ENCODE peak calls at places on chromosome 21, in six cellular contexts. G is left ventricle myocardium inferior; C is foreskin keratinocyte; U is body of pancreas; S is CD8-positive, alpha-beta T cell; B is tibial artery. V is an unnamed sample.

GRCh38 chr21:32423320-32423719 is 10.8 kb downstream of the EVA1C start:
- DNase-seq in G (no peak), C (peak; percentile 87), U (no peak), S (no peak), B (no peak), V (peak; percentile 41)

GRCh38 chr21:43984905-43985689 is 27.0 kb upstream of the TRAPPC10 start:
- DNase-seq in G (no peak), C (no peak), U (no peak), S (no peak), B (no peak), V (no peak)

GRCh38 chr21:44762221-44763049 is 39.2 kb downstream of the UBE2G2 start:
- DNase-seq in G (no peak), C (no peak), U (no peak), S (no peak), B (no peak), V (no peak)

GRCh38 chr21:44932366-44933181 is 7.3 kb upstream of the SLX9 start:
- DNase-seq in G (peak; percentile 58), C (no peak), U (peak; percentile 33), S (peak; percentile 72), B (no peak), V (no peak)

GRCh38 chr21:27756191-27756590 is 789.3 kb upstream of the ADAMTS5 start:
- DNase-seq in G (no peak), C (peak; percentile 54), U (no peak), S (no peak), B (no peak), V (peak; percentile 6)

GRCh38 chr21:32474179-32475059 is 61.9 kb downstream of the EVA1C start:
- DNase-seq in G (no peak), C (no peak), U (no peak), S (no peak), B (no peak), V (no peak)

GRCh38 chr21:41250519-41250918 is 66.1 kb upstream of the FAM3B start:
- DNase-seq in G (no peak), C (peak; percentile 42), U (peak; percentile 64), S (no peak), B (peak; percentile 66), V (no peak)

GRCh38 chr21:31526040-31526439 is 133.5 kb upstream of the SOD1 start:
- DNase-seq in G (no peak), C (peak; percentile 36), U (no peak), S (no peak), B (no peak), V (no peak)

GRCh38 chr21:29135481-29135880 is 5.0 kb downstream of the MAP3K7CL start:
- DNase-seq in G (no peak), C (no peak), U (no peak), S (no peak), B (no peak), V (no peak)

GRCh38 chr21:28900481-28900880 is 92.2 kb downstream of the LTN1 start:
- DNase-seq in G (no peak), C (no peak), U (no peak), S (no peak), B (no peak), V (no peak)

GRCh38 chr21:27581168-27581567 is 614.3 kb upstream of the ADAMTS5 start:
- DNase-seq in G (no peak), C (peak; percentile 97), U (no peak), S (no peak), B (no peak), V (peak; percentile 87)

GRCh38 chr21:43585924-43586411 is 73.3 kb downstream of the HSF2BP start:
- DNase-seq in G (no peak), C (peak; percentile 100), U (peak; percentile 89), S (no peak), B (peak; percentile 86), V (peak; percentile 98)

GRCh38 chr21:17295997-17296396 is 216.8 kb upstream of the CXADR start:
- DNase-seq in G (no peak), C (no peak), U (no peak), S (no peak), B (no peak), V (no peak)

GRCh38 chr21:18384771-18385170 is 18.8 kb downstream of the TMPRSS15 start:
- DNase-seq in G (no peak), C (peak; percentile 22), U (no peak), S (no peak), B (no peak), V (no peak)

GRCh38 chr21:29360799-29361765 is 62.4 kb downstream of the BACH1 start:
- DNase-seq in G (no peak), C (no peak), U (peak; percentile 56), S (no peak), B (no peak), V (no peak)

GRCh38 chr21:44800103-44800502 is 1.5 kb downstream of the UBE2G2 start:
- DNase-seq in G (no peak), C (peak; percentile 33), U (no peak), S (no peak), B (no peak), V (no peak)

GRCh38 chr21:16330340-16331319 is 600.8 kb downstream of the USP25 start:
- DNase-seq in G (no peak), C (peak; percentile 58), U (peak; percentile 56), S (no peak), B (peak; percentile 34), V (no peak)

GRCh38 chr21:16124397-16125130 is 394.8 kb downstream of the USP25 start:
- DNase-seq in G (no peak), C (peak; percentile 93), U (no peak), S (no peak), B (no peak), V (peak; percentile 81)

GRCh38 chr21:27631471-27631870 is 664.6 kb upstream of the ADAMTS5 start:
- DNase-seq in G (no peak), C (no peak), U (no peak), S (no peak), B (no peak), V (no peak)

GRCh38 chr21:44758781-44759627 is 42.6 kb downstream of the UBE2G2 start:
- DNase-seq in G (no peak), C (no peak), U (no peak), S (no peak), B (peak; percentile 10), V (no peak)

GRCh38 chr21:44867999-44868700 is 5.3 kb downstream of the PTTG1IP start:
- DNase-seq in G (no peak), C (no peak), U (no peak), S (peak; percentile 69), B (no peak), V (no peak)

GRCh38 chr21:31282095-31282709 is 61.9 kb downstream of the TIAM1 start:
- DNase-seq in G (peak; percentile 17), C (peak; percentile 76), U (peak; percentile 20), S (no peak), B (no peak), V (no peak)

GRCh38 chr21:43882952-43883492 is 18.0 kb downstream of the AGPAT3 start:
- DNase-seq in G (no peak), C (no peak), U (no peak), S (no peak), B (no peak), V (no peak)

GRCh38 chr21:27382404-27382803 is 415.5 kb upstream of the ADAMTS5 start:
- DNase-seq in G (no peak), C (no peak), U (no peak), S (no peak), B (no peak), V (no peak)

GRCh38 chr21:43938751-43939442 is 73.2 kb upstream of the TRAPPC10 start:
- DNase-seq in G (peak; percentile 84), C (peak; percentile 38), U (peak; percentile 85), S (peak; percentile 90), B (peak; percentile 69), V (no peak)

GRCh38 chr21:29232601-29233541 is 65.9 kb upstream of the BACH1 start:
- DNase-seq in G (no peak), C (peak; percentile 83), U (no peak), S (no peak), B (no peak), V (no peak)

GRCh38 chr21:21688877-21689276 is 690.7 kb downstream of the NCAM2 start:
- DNase-seq in G (no peak), C (no peak), U (no peak), S (no peak), B (no peak), V (no peak)

GRCh38 chr21:30710499-30710898 is 8.1 kb downstream of the KRTAP21-3 start:
- DNase-seq in G (no peak), C (peak; percentile 99), U (no peak), S (no peak), B (no peak), V (peak; percentile 50)

GRCh38 chr21:23624281-23624680 is 1983.0 kb downstream of the MRPL39 start:
- DNase-seq in G (no peak), C (no peak), U (no peak), S (no peak), B (no peak), V (no peak)

GRCh38 chr21:43925096-43925481 is 60.1 kb downstream of the AGPAT3 start:
- DNase-seq in G (peak; percentile 39), C (no peak), U (no peak), S (no peak), B (no peak), V (no peak)

GRCh38 chr21:35191128-35191527 is 142.0 kb upstream of the RUNX1 start:
- DNase-seq in G (no peak), C (no peak), U (no peak), S (no peak), B (no peak), V (no peak)
- H3K27ac ChIP-seq in G (no peak overlapping the region), C (peak overlapping the region; percentile 80), U (no peak overlapping the region), S (no peak overlapping the region), B (no peak overlapping the region), V (no peak overlapping the region)

DNA sequence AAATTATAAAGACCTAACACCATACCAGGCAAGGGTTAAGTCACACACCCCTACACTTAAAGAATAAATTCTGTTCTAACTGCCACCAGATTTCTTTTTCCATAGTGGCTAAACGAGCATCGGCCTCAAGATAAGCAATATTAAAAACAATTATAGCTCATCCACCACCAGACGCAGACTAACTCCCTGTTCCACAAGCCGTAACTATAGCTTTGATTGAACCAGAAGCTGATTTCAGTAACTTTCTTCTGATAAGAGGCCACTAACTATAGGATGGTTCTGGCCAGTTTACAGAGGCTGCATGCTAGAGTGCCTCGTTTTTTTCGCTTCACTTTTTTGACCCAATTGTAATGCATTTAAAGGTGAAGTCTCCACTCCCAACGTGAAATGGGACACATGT is 238.8 kb downstream of the MRPL39 start:
- DNase-seq in G (no peak), C (no peak), U (no peak), S (no peak), B (no peak), V (no peak)
- H3K27ac ChIP-seq in G (no peak overlapping the region), C (no peak overlapping the region), U (peak overlapping the region; percentile 85), S (no peak overlapping the region), B (no peak overlapping the region), V (no peak overlapping the region)

GRCh38 chr21:42406201-42406601 is 2.5 kb downstream of the UBASH3A start:
- DNase-seq in G (no peak), C (no peak), U (no peak), S (peak; percentile 67), B (no peak), V (no peak)
- H3K27ac ChIP-seq in G (no peak overlapping the region), C (no peak overlapping the region), U (no peak overlapping the region), S (peak overlapping the region; percentile 71), B (no peak overlapping the region), V (no peak overlapping the region)

DNA sequence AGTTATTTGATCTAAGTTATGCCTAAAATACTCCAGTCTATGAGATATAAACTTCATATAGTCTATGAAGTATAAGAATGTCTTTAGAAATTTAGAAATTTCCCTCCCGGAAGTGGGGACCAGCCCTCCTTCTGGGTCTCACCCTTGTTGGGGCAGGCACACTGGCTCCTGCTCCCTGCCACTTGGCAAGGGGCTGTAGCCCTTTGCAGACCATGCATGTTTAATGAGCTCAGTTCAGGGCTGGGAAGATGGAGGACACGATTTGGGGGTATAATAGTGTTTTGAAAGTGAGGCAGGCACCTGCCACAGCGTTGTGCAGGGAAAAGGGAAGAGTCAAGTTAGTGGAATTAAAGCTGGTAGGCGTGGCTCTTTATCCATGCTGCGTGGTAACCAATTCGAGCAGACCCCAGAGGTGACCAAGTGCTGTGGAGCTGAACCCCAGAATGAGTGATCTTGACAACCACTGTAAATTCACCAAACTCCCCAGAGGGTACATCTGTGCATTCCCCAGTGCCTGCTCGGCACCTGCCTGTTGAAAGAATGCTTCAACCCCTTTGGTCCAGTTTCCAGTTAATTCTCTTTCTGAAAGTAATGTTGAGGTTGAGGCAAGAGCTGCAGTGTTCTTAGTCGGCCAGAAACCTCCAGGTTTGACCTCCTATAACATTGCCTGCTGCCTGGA is 79.6 kb downstream of the DOP1B start:
- DNase-seq in G (no peak), C (no peak), U (no peak), S (no peak), B (no peak), V (no peak)
- H3K27ac ChIP-seq in G (no peak overlapping the region), C (no peak overlapping the region), U (no peak overlapping the region), S (no peak overlapping the region), B (no peak overlapping the region), V (no peak overlapping the region)